ENCODE peak calls at places on chromosomes 12 and 14, in four cellular contexts. One of them, this sample, is unnamed.
A peak's percentile ranks its signal among the peaks of the same experiment; 100 is the strongest.

GRCh38 chr12:41919526-41920305 is 225.0 kb downstream of the GXYLT1 start:
- DNase-seq in K562: no peak
- DNase-seq in GM12878: no peak
- DNase-seq in HepG2: no peak
- DNase-seq in this sample: no peak

GRCh38 chr12:75699728-75700496 is 188.5 kb upstream of the KRR1 start:
- DNase-seq in GM12878: no peak
- DNase-seq in HepG2: no peak
- DNase-seq in K562: peak; percentile 57
- DNase-seq in this sample: peak; percentile 87

GRCh38 chr14:86971292-86971691 is 1021.7 kb downstream of the GALC start:
- DNase-seq in HepG2: no peak
- DNase-seq in GM12878: no peak
- DNase-seq in K562: no peak
- DNase-seq in this sample: no peak

GRCh38 chr12:121765573-121765972 is 27.9 kb downstream of the RHOF start:
- DNase-seq in HepG2: no peak
- DNase-seq in K562: peak; percentile 70
- DNase-seq in GM12878: no peak
- DNase-seq in this sample: no peak

GRCh38 chr14:98498019-98498885 is 773.7 kb downstream of the BCL11B start:
- DNase-seq in HepG2: no peak
- DNase-seq in K562: no peak
- DNase-seq in GM12878: no peak
- DNase-seq in this sample: no peak

GRCh38 chr12:113660941-113661340 is 189.3 kb upstream of the LHX5 start:
- DNase-seq in GM12878: no peak
- DNase-seq in HepG2: no peak
- DNase-seq in K562: no peak
- DNase-seq in this sample: no peak

GRCh38 chr12:26156201-26156871 is 31.5 kb upstream of the BHLHE41 start:
- DNase-seq in K562: no peak
- DNase-seq in HepG2: no peak
- DNase-seq in GM12878: peak; percentile 99
- DNase-seq in this sample: no peak

GRCh38 chr14:89308232-89308959 is 108.6 kb downstream of the FOXN3 start:
- DNase-seq in GM12878: no peak
- DNase-seq in K562: no peak
- DNase-seq in HepG2: no peak
- DNase-seq in this sample: no peak

GRCh38 chr14:20427231-20428009 is 8.5 kb downstream of the KLHL33 start:
- DNase-seq in GM12878: peak; percentile 71
- DNase-seq in K562: peak; percentile 69
- DNase-seq in HepG2: peak; percentile 68
- DNase-seq in this sample: peak; percentile 72

GRCh38 chr12:40313928-40314327 is 89.1 kb downstream of the LRRK2 start:
- DNase-seq in HepG2: no peak
- DNase-seq in GM12878: peak; percentile 38
- DNase-seq in K562: no peak
- DNase-seq in this sample: no peak

GRCh38 chr14:30608533-30609006 is 13.5 kb upstream of the SCFD1 start:
- DNase-seq in GM12878: no peak
- DNase-seq in K562: no peak
- DNase-seq in HepG2: no peak
- DNase-seq in this sample: no peak

GRCh38 chr14:26621807-26622560 is 24.2 kb upstream of the NOVA1 start:
- DNase-seq in GM12878: no peak
- DNase-seq in HepG2: no peak
- DNase-seq in K562: no peak
- DNase-seq in this sample: no peak

GRCh38 chr14:102993523-102993922 is 63.8 kb downstream of the CDC42BPB start:
- DNase-seq in GM12878: no peak
- DNase-seq in K562: no peak
- DNase-seq in HepG2: peak; percentile 4
- DNase-seq in this sample: peak; percentile 49

GRCh38 chr12:12091977-12092663 is 21.4 kb downstream of the BCL2L14 start:
- DNase-seq in K562: no peak
- DNase-seq in HepG2: peak; percentile 14
- DNase-seq in GM12878: no peak
- DNase-seq in this sample: peak; percentile 44

GRCh38 chr14:74475678-74476077 is 17.4 kb downstream of the NPC2 start:
- DNase-seq in HepG2: no peak
- DNase-seq in K562: no peak
- DNase-seq in GM12878: no peak
- DNase-seq in this sample: no peak

GRCh38 chr12:26736563-26737486 is 96.2 kb downstream of the ITPR2 start:
- DNase-seq in HepG2: peak; percentile 99
- DNase-seq in K562: no peak
- DNase-seq in GM12878: no peak
- DNase-seq in this sample: peak; percentile 53

GRCh38 chr12:119803391-119803791 is 73.7 kb downstream of the CIT start:
- DNase-seq in HepG2: no peak
- DNase-seq in GM12878: no peak
- DNase-seq in K562: no peak
- DNase-seq in this sample: no peak

GRCh38 chr14:88639221-88639620 is 76.4 kb downstream of the ZC3H14 start:
- DNase-seq in HepG2: no peak
- DNase-seq in K562: no peak
- DNase-seq in GM12878: no peak
- DNase-seq in this sample: no peak

GRCh38 chr14:97206948-97207347 is 409.8 kb downstream of the VRK1 start:
- DNase-seq in K562: no peak
- DNase-seq in GM12878: no peak
- DNase-seq in HepG2: no peak
- DNase-seq in this sample: no peak

GRCh38 chr14:68694516-68695235 is 98.2 kb downstream of the ZFP36L1 start:
- DNase-seq in GM12878: no peak
- DNase-seq in K562: no peak
- DNase-seq in HepG2: no peak
- DNase-seq in this sample: peak; percentile 30

GRCh38 chr12:1808036-1808797 is 12.1 kb upstream of the LRTM2 start:
- DNase-seq in HepG2: no peak
- DNase-seq in GM12878: no peak
- DNase-seq in K562: no peak
- DNase-seq in this sample: no peak

GRCh38 chr14:32073537-32074189 is 3.4 kb upstream of the ARHGAP5 start:
- DNase-seq in HepG2: peak; percentile 94
- DNase-seq in GM12878: peak; percentile 36
- DNase-seq in K562: peak; percentile 76
- DNase-seq in this sample: peak; percentile 85

GRCh38 chr14:74763803-74764531 is 851 bp downstream of the YLPM1 start:
- DNase-seq in HepG2: no peak
- DNase-seq in GM12878: no peak
- DNase-seq in K562: peak; percentile 14
- DNase-seq in this sample: peak; percentile 35

GRCh38 chr14:84409435-84409834 is 1120.5 kb upstream of the FLRT2 start:
- DNase-seq in GM12878: no peak
- DNase-seq in K562: no peak
- DNase-seq in HepG2: no peak
- DNase-seq in this sample: no peak

GRCh38 chr12:14995583-14996425 is 23.0 kb downstream of the PDE6H start:
- DNase-seq in K562: peak; percentile 49
- DNase-seq in HepG2: peak; percentile 52
- DNase-seq in GM12878: peak; percentile 34
- DNase-seq in this sample: peak; percentile 81

GRCh38 chr14:100439781-100440180 is 116.6 kb downstream of the SLC25A47 start:
- DNase-seq in K562: no peak
- DNase-seq in GM12878: no peak
- DNase-seq in HepG2: no peak
- DNase-seq in this sample: peak; percentile 36

GRCh38 chr14:51616724-51617409 is 34.8 kb upstream of the FRMD6 start:
- DNase-seq in K562: no peak
- DNase-seq in GM12878: no peak
- DNase-seq in HepG2: peak; percentile 91
- DNase-seq in this sample: peak; percentile 97

GRCh38 chr12:40946612-40947194 is 241.4 kb upstream of the PDZRN4 start:
- DNase-seq in K562: peak; percentile 29
- DNase-seq in GM12878: no peak
- DNase-seq in HepG2: peak; percentile 4
- DNase-seq in this sample: peak; percentile 55

GRCh38 chr14:92540472-92541048 is 27.0 kb downstream of the RIN3 start:
- DNase-seq in HepG2: no peak
- DNase-seq in K562: no peak
- DNase-seq in GM12878: no peak
- DNase-seq in this sample: peak; percentile 99

GRCh38 chr14:105355850-105356604 is 41.5 kb downstream of the PACS2 start:
- DNase-seq in K562: no peak
- DNase-seq in HepG2: no peak
- DNase-seq in GM12878: no peak
- DNase-seq in this sample: no peak

GRCh38 chr14:78927261-78927660 is 757.1 kb downstream of the NRXN3 start:
- DNase-seq in GM12878: no peak
- DNase-seq in K562: no peak
- DNase-seq in HepG2: no peak
- DNase-seq in this sample: no peak

GRCh38 chr12:112979281-112979680 is 962 bp downstream of the OAS2 start:
- DNase-seq in GM12878: peak; percentile 38
- DNase-seq in HepG2: no peak
- DNase-seq in K562: no peak
- DNase-seq in this sample: no peak

GRCh38 chr12:6551496-6552139 is 4.2 kb downstream of the IFFO1 start:
- DNase-seq in K562: no peak
- DNase-seq in GM12878: no peak
- DNase-seq in HepG2: no peak
- DNase-seq in this sample: no peak

GRCh38 chr12:78778339-78778738 is 86.2 kb upstream of the SYT1 start:
- DNase-seq in HepG2: no peak
- DNase-seq in K562: no peak
- DNase-seq in GM12878: no peak
- DNase-seq in this sample: no peak

GRCh38 chr12:14756331-14757143 is 46.7 kb downstream of the WBP11 start:
- DNase-seq in HepG2: peak; percentile 45
- DNase-seq in GM12878: no peak
- DNase-seq in K562: peak; percentile 61
- DNase-seq in this sample: no peak

GRCh38 chr14:83467811-83468210 is 1934.2 kb upstream of the SEL1L start:
- DNase-seq in HepG2: no peak
- DNase-seq in GM12878: no peak
- DNase-seq in K562: no peak
- DNase-seq in this sample: no peak

GRCh38 chr14:22928237-22929103 is 706 bp downstream of the PRMT5 start:
- DNase-seq in HepG2: no peak
- DNase-seq in GM12878: no peak
- DNase-seq in K562: peak; percentile 36
- DNase-seq in this sample: peak; percentile 26

GRCh38 chr14:78785265-78785664 is 615.1 kb downstream of the NRXN3 start:
- DNase-seq in K562: no peak
- DNase-seq in GM12878: no peak
- DNase-seq in HepG2: no peak
- DNase-seq in this sample: no peak

GRCh38 chr14:55756563-55756962 is 176.6 kb downstream of the KTN1 start:
- DNase-seq in GM12878: no peak
- DNase-seq in HepG2: no peak
- DNase-seq in K562: no peak
- DNase-seq in this sample: no peak

GRCh38 chr14:67187210-67187609 is 2.0 kb upstream of the GARIN2 start:
- DNase-seq in GM12878: no peak
- DNase-seq in K562: peak; percentile 9
- DNase-seq in HepG2: peak; percentile 38
- DNase-seq in this sample: peak; percentile 31

DNA sequence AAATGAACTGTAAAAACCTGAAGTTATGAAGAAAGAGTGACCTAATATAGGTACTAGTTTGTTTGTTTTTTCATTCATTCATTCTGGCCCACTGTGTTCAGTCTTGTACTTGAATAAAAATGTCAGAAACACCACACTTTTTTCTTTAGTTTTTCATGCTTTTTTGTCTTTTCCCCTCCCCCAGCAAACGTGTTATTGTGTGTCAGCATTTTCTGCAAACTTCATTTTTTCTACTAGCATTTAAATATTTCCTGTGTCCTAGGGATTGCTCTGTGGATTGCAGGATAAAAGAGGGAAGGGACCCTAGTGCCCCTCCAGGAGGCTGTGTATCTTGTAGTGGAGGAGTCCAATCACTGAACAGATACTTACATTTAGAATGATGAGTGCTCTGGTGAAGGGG is 42.2 kb downstream of the ETNK1 start:
- DNase-seq in GM12878: no peak
- DNase-seq in K562: no peak
- DNase-seq in HepG2: no peak
- DNase-seq in this sample: no peak
- H2AFZ ChIP-seq in GM12878: no peak overlapping the region
- H2AFZ ChIP-seq in K562: no peak overlapping the region
- H2AFZ ChIP-seq in HepG2: no peak overlapping the region
- H2AFZ ChIP-seq in this sample: no peak overlapping the region

GRCh38 chr12:53208877-53209463 is 1.9 kb upstream of the ITGB7 start:
- DNase-seq in GM12878: no peak
- DNase-seq in HepG2: no peak
- DNase-seq in K562: no peak
- DNase-seq in this sample: no peak
- TF ChIP-seq MYC in GM12878: no peak
- TF ChIP-seq MYC in HepG2: no peak
- TF ChIP-seq MYC in K562: no peak
- TF ChIP-seq MYC in this sample: no peak

DNA sequence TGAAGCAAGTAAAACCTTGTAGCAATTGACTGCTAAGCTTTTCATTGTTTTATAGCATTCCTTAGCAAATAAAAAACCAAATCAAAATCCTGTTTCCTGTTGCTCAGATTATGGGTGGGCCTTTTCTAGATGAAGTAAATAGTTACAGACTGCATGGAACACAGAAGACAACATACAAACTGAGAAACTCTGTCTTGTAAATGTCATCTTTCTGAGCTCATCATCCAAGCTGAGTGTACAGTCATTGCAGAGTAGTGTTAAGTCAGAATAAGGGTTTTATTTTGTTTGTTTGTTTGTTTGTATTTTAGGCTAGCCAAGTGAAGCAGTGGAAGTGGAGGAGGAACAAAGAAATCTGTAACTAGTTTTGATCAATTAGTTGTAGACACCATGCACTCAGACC is 24.4 kb upstream of the BTG1 start:
- DNase-seq in K562: no peak
- DNase-seq in HepG2: no peak
- DNase-seq in GM12878: no peak
- DNase-seq in this sample: no peak
- H2AFZ ChIP-seq in K562: no peak overlapping the region
- H2AFZ ChIP-seq in HepG2: no peak overlapping the region
- H2AFZ ChIP-seq in GM12878: peak overlapping the region; percentile 54
- H2AFZ ChIP-seq in this sample: no peak overlapping the region

GRCh38 chr12:89135976-89136634 is 216.2 kb downstream of the DUSP6 start:
- DNase-seq in K562: no peak
- DNase-seq in GM12878: no peak
- DNase-seq in HepG2: no peak
- DNase-seq in this sample: no peak

GRCh38 chr12:89134213-89134770 is 218.0 kb downstream of the DUSP6 start:
- DNase-seq in GM12878: no peak
- DNase-seq in K562: no peak
- DNase-seq in HepG2: peak; percentile 12
- DNase-seq in this sample: peak; percentile 92

GRCh38 chr12:89138048-89138852 is 214.1 kb downstream of the DUSP6 start:
- DNase-seq in HepG2: no peak
- DNase-seq in GM12878: no peak
- DNase-seq in K562: no peak
- DNase-seq in this sample: no peak

GRCh38 chr12:89140580-89141236 is 211.6 kb downstream of the DUSP6 start:
- DNase-seq in GM12878: no peak
- DNase-seq in HepG2: no peak
- DNase-seq in K562: no peak
- DNase-seq in this sample: no peak

GRCh38 chr12:89140141-89140540 is 212.2 kb downstream of the DUSP6 start:
- DNase-seq in GM12878: no peak
- DNase-seq in HepG2: no peak
- DNase-seq in K562: no peak
- DNase-seq in this sample: no peak
- TF ChIP-seq MYC in GM12878: no peak
- TF ChIP-seq MYC in HepG2: no peak
- TF ChIP-seq MYC in K562: no peak
- TF ChIP-seq MYC in this sample: no peak

This sample was measured in endothelial cell of umbilical vein.